ENCODE peak calls at places on chromosomes 1 and 21, in nine cellular contexts. D is tibial artery; G is CD8-positive, alpha-beta T cell; V is colonic mucosa; E is OCI-LY7; X is A673; T is AG09309; K is RWPE1; R is left ventricle myocardium inferior. L is an unnamed sample.

GRCh38 chr1:157725214-157725577 is 24.6 kb upstream of the FCRL3 start:
- DNase-seq in E (peak), X (no peak), R (no peak), T (no peak), V (no peak), K (no peak), G (no peak), D (no peak), L (no peak)

GRCh38 chr1:23417570-23417969 is 7.0 kb downstream of the TCEA3 start:
- DNase-seq in K (no peak), R (peak), T (no peak), X (peak), G (no peak), E (no peak), D (no peak), V (peak), L (no peak)

GRCh38 chr1:221458430-221459156 is 283.3 kb downstream of the DUSP10 start:
- DNase-seq in D (no peak), K (no peak), E (no peak), G (no peak), T (peak), R (no peak), X (no peak), V (no peak), L (no peak)

GRCh38 chr1:174366946-174367345 is 80.8 kb upstream of the GPR52 start:
- DNase-seq in X (no peak), R (no peak), T (no peak), K (no peak), G (no peak), D (no peak), V (no peak), E (no peak), L (no peak)

GRCh38 chr1:212285685-212286436 is 651 bp downstream of the PPP2R5A start:
- DNase-seq in T (no peak), X (peak), G (peak), D (peak), V (peak), R (peak), K (peak), E (peak), L (peak)

GRCh38 chr1:116252785-116253184 is 120.3 kb upstream of the ATP1A1 start:
- DNase-seq in T (no peak), E (peak), R (no peak), V (no peak), X (peak), D (no peak), G (no peak), K (no peak), L (no peak)

GRCh38 chr1:59556802-59557548 is 257.8 kb upstream of the HOOK1 start:
- DNase-seq in E (no peak), V (peak), G (no peak), T (no peak), R (no peak), D (no peak), K (no peak), X (no peak), L (no peak)

GRCh38 chr21:37562920-37563640 is 196.5 kb downstream of the DYRK1A start:
- DNase-seq in D (no peak), E (no peak), R (no peak), G (no peak), X (no peak), K (no peak), V (peak), T (no peak), L (no peak)

GRCh38 chr1:234601217-234602017 is 8.6 kb downstream of the IRF2BP2 start:
- DNase-seq in T (no peak), X (peak), K (no peak), G (no peak), R (no peak), V (no peak), E (peak), D (no peak), L (no peak)

GRCh38 chr1:229433364-229434004 is 410 bp downstream of the ACTA1 start:
- DNase-seq in E (no peak), R (no peak), V (no peak), T (no peak), G (no peak), X (no peak), K (no peak), D (no peak), L (no peak)

DNA sequence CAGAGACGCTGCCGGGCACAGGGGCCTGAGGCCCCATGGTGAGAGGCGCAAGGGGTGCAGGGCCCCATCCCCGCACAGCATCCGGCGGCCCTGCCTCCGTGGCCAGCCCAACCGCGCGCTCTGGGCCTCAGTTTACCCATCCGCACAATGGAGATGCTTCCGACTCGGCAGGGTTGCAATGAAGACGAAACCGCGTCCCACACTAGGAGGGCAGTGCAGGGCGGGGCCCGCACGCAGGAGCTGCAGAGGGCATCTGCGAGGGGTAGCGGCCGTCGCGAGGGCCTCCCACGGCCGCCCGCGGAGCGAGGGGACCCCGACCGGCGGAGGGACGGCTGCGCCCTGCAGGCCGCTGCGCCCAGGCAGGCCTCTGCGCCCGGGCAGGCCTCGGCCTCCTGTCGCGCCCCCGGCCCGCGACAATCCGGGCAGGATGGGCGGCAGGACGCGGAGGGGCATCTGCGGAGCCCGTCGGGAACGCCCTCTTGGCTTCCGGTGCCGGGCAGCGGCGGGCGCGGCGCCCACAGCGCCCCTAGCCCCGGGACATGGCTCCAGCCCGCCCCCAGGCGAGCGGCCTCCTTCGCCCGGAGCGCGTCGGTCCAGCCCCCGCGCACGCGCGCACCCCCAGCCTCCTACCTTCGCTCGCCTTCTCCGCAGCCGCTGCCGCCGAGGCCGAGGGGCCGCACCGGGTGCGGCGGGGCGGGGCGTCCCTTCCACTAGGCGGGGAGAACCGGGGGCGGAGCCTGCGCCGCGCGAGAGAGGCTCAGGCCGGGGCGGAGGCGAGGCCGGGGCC is 15.3 kb downstream of the RNU1-1 start:
- DNase-seq in E (peak), T (peak), V (peak), K (peak), X (peak), G (peak), R (peak), D (peak), L (peak)
- TF ChIP-seq CTCF in E (peak), T (no peak), V (no peak), K (peak), X (no peak), G (no peak), R (peak), D (no peak), L (no peak)

GRCh38 chr1:235917267-235917811 is 50.6 kb upstream of the LYST start:
- DNase-seq in R (peak), T (peak), V (peak), G (peak), E (no peak), K (peak), D (peak), X (peak), L (peak)
- TF ChIP-seq CTCF in R (no peak), T (no peak), V (no peak), G (no peak), E (no peak), K (no peak), D (no peak), X (no peak), L (no peak)

GRCh38 chr1:41025979-41026819 is 4.7 kb upstream of the SLFNL1 start:
- DNase-seq in T (no peak), E (peak), R (no peak), D (peak), G (no peak), K (no peak), X (no peak), V (no peak), L (no peak)

GRCh38 chr1:41022424-41022823 is 899 bp upstream of the SLFNL1 start:
- DNase-seq in D (peak), R (no peak), V (no peak), G (no peak), E (no peak), X (no peak), T (no peak), K (no peak), L (no peak)

GRCh38 chr1:41024953-41025352 is 3.4 kb upstream of the SLFNL1 start:
- DNase-seq in K (no peak), D (peak), T (no peak), G (no peak), R (no peak), E (no peak), V (no peak), X (no peak), L (no peak)

GRCh38 chr1:41021526-41022308 is at the start of gene SLFNL1:
- DNase-seq in K (no peak), V (peak), T (no peak), X (no peak), R (peak), D (peak), E (no peak), G (no peak), L (no peak)

GRCh38 chr1:41023279-41023990 is 1.9 kb upstream of the SLFNL1 start:
- DNase-seq in K (no peak), T (no peak), X (no peak), G (no peak), E (no peak), R (no peak), D (peak), V (no peak), L (no peak)
- TF ChIP-seq CTCF in K (no peak), T (peak), X (peak), G (no peak), E (no peak), R (no peak), D (peak), V (no peak), L (no peak)

GRCh38 chr1:24586970-24587820 is 31.3 kb downstream of the NCMAP start:
- DNase-seq in T (peak), E (peak), V (peak), D (no peak), X (peak), R (no peak), G (peak), K (peak), L (no peak)
- TF ChIP-seq CTCF in T (peak), E (peak), V (peak), D (peak), X (peak), R (peak), G (peak), K (peak), L (peak)

DNA sequence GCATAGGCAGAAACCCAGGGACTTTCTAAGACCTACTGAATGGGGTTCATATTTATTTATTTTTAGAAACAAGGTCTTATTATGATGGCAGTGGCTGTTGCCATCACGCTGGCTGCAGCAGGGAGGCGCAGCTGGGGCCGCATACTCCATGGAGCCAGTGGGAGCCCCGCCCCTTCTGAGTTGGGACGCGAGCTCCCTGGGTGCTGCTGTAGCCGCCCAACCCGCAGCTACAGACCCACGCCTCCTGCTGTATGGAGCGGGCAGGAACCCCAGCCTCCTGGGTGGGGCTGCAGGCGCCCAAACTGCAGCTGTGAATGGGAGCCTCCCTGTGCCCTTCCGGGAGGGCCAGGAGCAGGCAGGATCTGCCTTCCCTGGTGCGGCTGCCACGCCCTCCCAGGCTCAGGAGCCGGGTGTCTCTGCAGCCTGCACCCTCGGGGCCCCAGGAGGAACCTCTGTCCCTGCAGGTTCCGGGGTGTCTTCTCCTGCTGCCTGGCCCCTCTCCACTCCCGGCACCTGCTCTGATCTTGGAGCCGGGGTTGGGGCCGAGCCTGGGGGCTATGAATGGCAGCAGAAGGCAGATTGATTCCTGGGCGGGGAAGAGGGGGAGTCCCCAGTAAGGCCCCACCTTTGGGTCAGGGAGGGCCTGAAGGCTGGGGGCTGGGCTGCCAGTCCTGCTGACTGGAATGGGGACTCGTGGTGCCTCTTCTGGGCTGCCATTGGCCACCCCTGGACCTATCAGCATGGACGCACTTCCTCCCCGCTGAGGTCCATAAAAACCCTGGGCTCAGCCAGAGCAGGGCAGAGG is 66.5 kb upstream of the LRRN2 start:
- DNase-seq in E (no peak), V (peak), T (no peak), D (no peak), K (peak), G (no peak), X (peak), R (no peak), L (no peak)
- TF ChIP-seq CTCF in E (no peak), V (peak), T (no peak), D (no peak), K (no peak), G (no peak), X (peak), R (no peak), L (no peak)

GRCh38 chr21:38902608-38903445 is 97.1 kb downstream of the ETS2 start:
- DNase-seq in G (no peak), T (no peak), V (no peak), D (no peak), R (no peak), X (no peak), E (no peak), K (no peak), L (no peak)
- TF ChIP-seq CTCF in G (no peak), T (no peak), V (no peak), D (no peak), R (no peak), X (no peak), E (no peak), K (no peak), L (no peak)